ENCODE peak calls at places on chromosomes 11 and 22, in five cellular contexts. S is fibroblast of lung, F is AG09309, L is upper lobe of right lung, Q is cardiac fibroblast. P is an unnamed sample.

GRCh38 chr11:27868226-27868625 is 168.0 kb upstream of the BDNF start:
- DNase-seq in F (no peak), Q (peak; percentile 7), L (no peak), S (no peak), P (no peak)

GRCh38 chr11:7869467-7869866 is 61.6 kb downstream of the OR10A6 start:
- DNase-seq in L (no peak), Q (no peak), S (peak; percentile 23), F (no peak), P (no peak)

GRCh38 chr11:69442807-69443137 is 38.7 kb upstream of the LINC01488 start:
- DNase-seq in F (peak; percentile 29), S (peak; percentile 37), Q (no peak), L (no peak), P (peak; percentile 17)

GRCh38 chr11:103805688-103806009 is 230.8 kb upstream of the DDI1 start:
- DNase-seq in F (no peak), Q (no peak), S (no peak), L (no peak), P (peak; percentile 12)

GRCh38 chr22:38820021-38820420 is 23.8 kb downstream of the NPTXR start:
- DNase-seq in F (no peak), L (no peak), Q (no peak), S (no peak), P (no peak)

GRCh38 chr11:46386674-46387073 is 4.9 kb downstream of the CHRM4 start:
- DNase-seq in Q (no peak), F (no peak), S (no peak), L (no peak), P (no peak)

GRCh38 chr22:38868286-38868721 is 3.7 kb downstream of the CBX6 start:
- DNase-seq in S (no peak), Q (no peak), F (no peak), L (no peak), P (no peak)

GRCh38 chr11:117824571-117825537 is at the start of gene FXYD2:
- DNase-seq in F (no peak), Q (peak; percentile 72), L (peak; percentile 67), S (peak; percentile 82), P (no peak)

GRCh38 chr11:18384157-18384641 is 10.2 kb upstream of the LDHA start:
- DNase-seq in S (peak; percentile 83), L (peak; percentile 68), Q (peak; percentile 94), F (peak; percentile 92), P (peak; percentile 14)

GRCh38 chr11:413120-414081 is 1.4 kb downstream of the SIGIRR start:
- DNase-seq in S (no peak), Q (no peak), L (no peak), F (no peak), P (no peak)

GRCh38 chr11:103619480-103619879 is 417.0 kb upstream of the DDI1 start:
- DNase-seq in L (no peak), S (no peak), F (no peak), Q (no peak), P (no peak)

GRCh38 chr11:70739811-70740474 is 341.6 kb downstream of the CTTN start:
- DNase-seq in S (no peak), L (peak; percentile 54), F (no peak), Q (no peak), P (no peak)

GRCh38 chr11:130634981-130635473 is 186.6 kb downstream of the ADAMTS15 start:
- DNase-seq in S (peak; percentile 56), Q (peak; percentile 51), L (no peak), F (no peak), P (no peak)

GRCh38 chr11:46414466-46414796 is 22.9 kb upstream of the CHRM4 start:
- DNase-seq in S (no peak), L (peak; percentile 51), F (no peak), Q (no peak), P (no peak)

GRCh38 chr11:128734439-128735224 is 40.8 kb downstream of the FLI1 start:
- DNase-seq in Q (no peak), F (no peak), L (peak; percentile 75), S (no peak), P (no peak)

GRCh38 chr11:120519474-120519873 is 7.9 kb downstream of the GRIK4 start:
- DNase-seq in Q (no peak), F (no peak), S (no peak), L (no peak), P (no peak)

GRCh38 chr11:69662021-69662698 is 13.0 kb downstream of the LTO1 start:
- DNase-seq in F (no peak), Q (no peak), S (no peak), L (peak; percentile 55), P (no peak)

GRCh38 chr11:45852712-45853101 is 5.4 kb downstream of the CRY2 start:
- DNase-seq in Q (peak; percentile 9), L (no peak), S (no peak), F (no peak), P (no peak)

GRCh38 chr11:113138731-113139130 is 175.7 kb upstream of the TTC12 start:
- DNase-seq in S (no peak), F (no peak), Q (no peak), L (no peak), P (no peak)

GRCh38 chr22:48800886-48801607 is 1026.6 kb downstream of the BRD1 start:
- DNase-seq in S (no peak), Q (no peak), F (no peak), L (no peak), P (no peak)

GRCh38 chr11:30617762-30618161 is 31.6 kb upstream of the MPPED2 start:
- DNase-seq in S (no peak), Q (no peak), F (no peak), L (no peak), P (no peak)

GRCh38 chr11:17519031-17519430 is 25.2 kb downstream of the USH1C start:
- DNase-seq in Q (no peak), F (no peak), S (no peak), L (no peak), P (no peak)

GRCh38 chr11:85118151-85118550 is 509.0 kb downstream of the DLG2 start:
- DNase-seq in Q (no peak), F (no peak), L (no peak), S (no peak), P (peak; percentile 94)

GRCh38 chr11:113505541-113506375 is 30.6 kb upstream of the DRD2 start:
- DNase-seq in L (no peak), S (no peak), F (peak; percentile 25), Q (peak; percentile 88), P (peak; percentile 22)

GRCh38 chr11:129428027-129428426 is 52.4 kb downstream of the BARX2 start:
- DNase-seq in F (no peak), S (no peak), L (no peak), Q (no peak), P (no peak)

GRCh38 chr22:26800858-26801257 is 143.5 kb downstream of the MIAT start:
- DNase-seq in Q (no peak), L (no peak), S (peak; percentile 60), F (no peak), P (no peak)

GRCh38 chr11:1116104-1116503 is 41.4 kb downstream of the MUC2 start:
- DNase-seq in Q (no peak), F (no peak), S (no peak), L (peak; percentile 47), P (no peak)

GRCh38 chr22:37483050-37483449 is 3.1 kb downstream of the MFNG start:
- DNase-seq in Q (no peak), F (no peak), S (no peak), L (no peak), P (no peak)

GRCh38 chr22:37484115-37485005 is 1.8 kb downstream of the MFNG start:
- DNase-seq in Q (no peak), L (peak; percentile 91), S (no peak), F (no peak), P (no peak)

GRCh38 chr22:37485006-37485713 is 1.0 kb downstream of the MFNG start:
- DNase-seq in S (no peak), L (peak; percentile 76), Q (no peak), F (no peak), P (no peak)

GRCh38 chr22:37482244-37482643 is 3.9 kb downstream of the MFNG start:
- DNase-seq in S (no peak), Q (no peak), F (no peak), L (no peak), P (no peak)

DNA sequence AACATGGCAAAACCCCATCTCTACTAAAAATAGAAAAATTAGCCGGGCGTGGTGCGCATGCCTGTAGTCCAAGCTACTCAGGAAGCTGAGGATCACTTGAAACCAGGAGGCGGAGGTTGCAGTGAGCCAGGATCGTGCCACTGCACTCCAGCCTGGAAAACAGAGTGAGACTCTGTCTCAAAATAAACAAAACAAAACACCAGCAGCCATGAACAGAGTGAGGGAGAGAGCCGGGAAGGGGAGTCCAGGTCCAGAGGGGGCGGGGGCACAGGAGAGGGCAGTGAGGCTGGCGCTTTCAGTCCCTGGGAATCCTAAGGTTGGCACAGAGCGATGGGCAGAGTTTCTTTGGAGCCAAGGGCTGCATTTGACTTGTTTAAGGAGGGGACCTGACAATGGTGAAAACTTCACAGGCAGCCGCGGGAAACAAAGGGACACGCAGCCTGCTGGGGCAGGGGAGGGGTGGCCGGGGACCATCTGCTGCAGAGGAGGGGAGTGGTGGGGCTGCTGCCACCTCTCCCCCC is 2.5 kb downstream of the MFNG start:
- DNase-seq in F (no peak), L (no peak), S (no peak), Q (no peak), P (no peak)
- H3K4me3 ChIP-seq in F (no peak overlapping the region), L (peak overlapping the region; percentile 63), S (no peak overlapping the region), Q (no peak overlapping the region), P (no peak overlapping the region)

GRCh38 chr11:133403900-133404299 is 128.4 kb downstream of the OPCML start:
- DNase-seq in L (no peak), S (no peak), F (no peak), Q (no peak), P (no peak)
- TF ChIP-seq CTCF in L (peak; percentile 9), S (no peak), F (no peak), Q (no peak), P (no peak)

DNA sequence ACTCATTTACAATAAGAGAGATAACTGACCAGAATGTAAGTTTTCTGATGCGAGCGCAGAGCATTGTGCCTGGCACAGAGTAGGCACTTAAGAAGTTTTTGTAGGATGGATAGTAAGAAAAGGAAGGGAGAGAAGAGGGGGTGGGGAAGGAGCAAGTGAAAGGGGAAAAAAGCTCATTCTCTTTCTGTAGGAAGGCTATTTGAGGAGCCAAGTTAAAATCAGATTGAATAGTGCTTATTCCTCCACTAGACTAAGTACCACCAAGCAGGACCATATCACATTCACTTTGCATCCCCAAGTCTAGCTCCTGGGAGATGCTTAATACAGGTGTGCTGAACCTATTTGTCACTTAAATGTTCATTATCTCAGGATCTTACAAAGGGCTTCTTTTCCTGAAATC is 14.1 kb upstream of the CRKL start:
- DNase-seq in Q (no peak), L (no peak), S (no peak), F (no peak), P (no peak)
- H3K4me3 ChIP-seq in Q (no peak overlapping the region), L (no peak overlapping the region), S (no peak overlapping the region), F (no peak overlapping the region), P (no peak overlapping the region)

DNA sequence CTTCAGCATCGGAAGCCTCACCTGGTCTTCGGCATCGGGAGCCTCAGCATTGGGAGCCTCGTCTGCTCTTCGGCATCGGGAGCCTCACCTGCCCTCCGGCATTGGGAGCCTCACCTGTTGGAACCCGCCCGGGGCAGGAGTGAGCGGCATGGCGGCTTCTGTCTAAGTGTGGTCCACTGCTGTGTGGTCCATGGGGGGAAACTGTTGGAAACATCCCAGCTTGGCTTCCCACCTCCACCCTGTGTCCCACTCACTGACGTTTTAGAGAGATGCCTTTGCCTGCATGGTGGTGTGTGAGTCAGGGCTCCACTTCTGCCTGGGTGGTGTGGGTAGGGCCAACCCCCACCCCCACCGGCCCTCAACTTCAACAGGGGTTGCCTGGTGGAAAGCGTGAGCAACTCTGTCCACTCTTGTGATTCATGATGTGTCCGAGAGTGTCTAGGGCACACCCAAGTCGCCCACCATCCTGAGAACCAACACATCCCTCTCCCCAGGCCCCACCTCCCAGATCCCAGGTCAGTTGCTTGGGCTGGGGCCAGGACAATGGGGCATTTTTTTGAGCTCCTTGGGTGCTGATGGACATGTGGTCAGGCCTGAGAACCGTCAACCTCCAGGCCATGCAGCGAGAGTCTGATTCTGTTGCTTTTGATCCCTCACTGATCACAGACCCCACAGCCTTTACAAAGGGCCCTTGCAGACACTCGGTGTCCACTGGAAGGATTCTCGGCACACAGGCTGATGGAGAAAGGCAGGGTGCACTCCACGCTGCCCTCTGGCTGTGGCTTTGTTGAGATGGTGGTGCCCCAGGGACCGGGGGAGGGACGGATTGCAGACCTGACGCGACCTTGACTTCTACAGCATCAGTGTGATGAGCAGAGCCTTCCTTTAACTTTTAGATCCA is 406.7 kb downstream of the TBC1D22A start:
- DNase-seq in S (no peak), Q (peak; percentile 6), L (peak; percentile 54), F (no peak), P (no peak)
- TF ChIP-seq CTCF in S (peak; percentile 17), Q (peak; percentile 28), L (peak; percentile 9), F (peak; percentile 52), P (peak; percentile 55)